ENCODE peak calls at places on chromosome 15, in ten cellular contexts. Q is Peyer's patch, U is esophagus squamous epithelium, C is HFFc6, L is astrocyte, X is K562, I is heart left ventricle, Y is AG04450, B is dorsolateral prefrontal cortex, O is H9. T is an unnamed sample.

GRCh38 chr15:38912067-38912466 is 347.5 kb upstream of the RASGRP1 start:
- DNase-seq in Y (peak), X (no peak), I (no peak), Q (no peak), L (no peak), C (no peak), B (no peak), O (no peak), U (no peak), T (no peak)

GRCh38 chr15:91694131-91694828 is 159.2 kb upstream of the SLCO3A1 start:
- DNase-seq in I (peak), U (no peak), B (no peak), L (peak), C (no peak), O (no peak), Y (no peak), Q (no peak), X (no peak), T (no peak)

GRCh38 chr15:55007561-55007960 is 189.2 kb downstream of the RSL24D1 start:
- DNase-seq in I (peak), U (no peak), X (no peak), Q (no peak), B (peak), L (no peak), O (no peak), C (no peak), Y (no peak), T (no peak)

GRCh38 chr15:88605507-88606436 is 15.4 kb upstream of the AEN start:
- DNase-seq in Q (no peak), C (no peak), L (no peak), Y (no peak), O (peak), X (peak), U (no peak), B (no peak), I (peak), T (peak)

GRCh38 chr15:40894689-40895308 is 549 bp downstream of the VPS18 start:
- DNase-seq in O (peak), X (peak), I (peak), Q (peak), U (no peak), L (peak), Y (peak), B (no peak), C (peak), T (peak)

GRCh38 chr15:85748176-85748575 is 46.5 kb downstream of the KLHL25 start:
- DNase-seq in X (no peak), Y (no peak), I (no peak), L (no peak), O (peak), B (no peak), C (no peak), U (no peak), Q (no peak), T (peak)

GRCh38 chr15:50071551-50072258 is 47.3 kb downstream of the ATP8B4 start:
- DNase-seq in Q (no peak), B (no peak), O (no peak), Y (no peak), X (no peak), L (no peak), I (no peak), U (no peak), C (no peak), T (no peak)

GRCh38 chr15:30924353-30924752 is 20.6 kb downstream of the FAN1 start:
- DNase-seq in B (no peak), U (no peak), X (no peak), O (no peak), Y (peak), C (peak), Q (no peak), L (peak), I (no peak), T (no peak)

GRCh38 chr15:92012368-92012629 is 158.8 kb downstream of the SLCO3A1 start:
- DNase-seq in I (no peak), B (no peak), O (no peak), U (no peak), C (no peak), X (no peak), Y (no peak), Q (no peak), L (peak), T (no peak)

GRCh38 chr15:40331637-40332036 is 8.1 kb downstream of the INAFM2 start:
- DNase-seq in C (no peak), Q (no peak), U (no peak), L (no peak), B (no peak), Y (no peak), X (peak), O (no peak), I (no peak), T (no peak)

GRCh38 chr15:45137703-45138102 is 7.9 kb downstream of the DUOX1 start:
- DNase-seq in Y (no peak), U (no peak), I (no peak), O (no peak), Q (no peak), B (no peak), C (no peak), L (no peak), X (no peak), T (no peak)

GRCh38 chr15:50353251-50353998 is 1.6 kb downstream of the GABPB1 start:
- DNase-seq in L (peak), Y (peak), Q (no peak), I (no peak), C (peak), U (no peak), X (no peak), O (no peak), B (no peak), T (no peak)

GRCh38 chr15:73273181-73274002 is 95.4 kb downstream of the HCN4 start:
- DNase-seq in B (peak), X (peak), L (peak), C (peak), I (no peak), O (peak), Y (peak), U (no peak), Q (no peak), T (peak)

GRCh38 chr15:38217788-38218609 is 34.6 kb upstream of the SPRED1 start:
- DNase-seq in U (no peak), I (no peak), L (peak), O (no peak), B (no peak), Q (no peak), X (no peak), Y (no peak), C (no peak), T (no peak)

GRCh38 chr15:35430301-35430700 is 115.7 kb downstream of the DPH6 start:
- DNase-seq in U (no peak), I (no peak), Q (no peak), O (no peak), B (no peak), C (no peak), Y (no peak), L (no peak), X (no peak), T (no peak)

GRCh38 chr15:39058371-39059131 is 493.9 kb upstream of the RASGRP1 start:
- DNase-seq in C (no peak), U (no peak), I (no peak), L (no peak), X (no peak), B (no peak), Q (no peak), Y (no peak), O (no peak), T (no peak)

GRCh38 chr15:73881539-73882320 is 8.4 kb downstream of the TBC1D21 start:
- DNase-seq in Y (no peak), U (no peak), C (no peak), O (peak), B (no peak), L (no peak), X (no peak), Q (no peak), I (no peak), T (no peak)

GRCh38 chr15:67253517-67254237 is 784 bp downstream of the AAGAB start:
- DNase-seq in Q (no peak), U (no peak), L (peak), C (no peak), B (no peak), Y (no peak), O (no peak), X (peak), I (no peak), T (peak)

GRCh38 chr15:40843885-40844542 is at the start of gene SPINT1:
- DNase-seq in I (no peak), X (peak), Q (peak), Y (no peak), U (no peak), B (no peak), C (no peak), O (peak), L (no peak), T (peak)

GRCh38 chr15:29053006-29053405 is 167.2 kb downstream of the APBA2 start:
- DNase-seq in B (no peak), C (no peak), L (no peak), I (no peak), O (no peak), U (no peak), X (no peak), Y (no peak), Q (no peak), T (no peak)

GRCh38 chr15:90641581-90642463 is 75.3 kb upstream of the BLM start:
- DNase-seq in X (no peak), I (no peak), O (no peak), U (no peak), Q (no peak), Y (no peak), C (no peak), B (no peak), L (no peak), T (no peak)

GRCh38 chr15:81363713-81364112 is 10.3 kb downstream of the TMC3 start:
- DNase-seq in B (no peak), I (peak), X (no peak), U (no peak), O (no peak), Q (no peak), Y (no peak), L (no peak), C (no peak), T (no peak)

GRCh38 chr15:58228708-58229107 is 90.5 kb downstream of the AQP9 start:
- DNase-seq in L (peak), Q (no peak), I (peak), Y (peak), X (no peak), O (no peak), C (peak), B (no peak), U (no peak), T (no peak)

GRCh38 chr15:31259562-31260252 is 66.9 kb upstream of the KLF13 start:
- DNase-seq in I (no peak), Y (no peak), B (no peak), O (no peak), C (no peak), X (no peak), Q (no peak), L (no peak), U (no peak), T (no peak)

GRCh38 chr15:43912991-43913927 is 86.5 kb downstream of the WDR76 start:
- DNase-seq in C (peak), Y (peak), I (peak), Q (no peak), X (peak), U (no peak), L (peak), O (no peak), B (peak), T (no peak)

GRCh38 chr15:60914360-60914759 is 314.7 kb downstream of the RORA start:
- DNase-seq in Y (no peak), Q (no peak), L (no peak), U (no peak), C (no peak), X (no peak), O (no peak), B (no peak), I (no peak), T (no peak)

GRCh38 chr15:55902975-55903374 is 90.4 kb downstream of the NEDD4 start:
- DNase-seq in O (no peak), B (no peak), Q (no peak), X (no peak), C (no peak), U (no peak), Y (no peak), L (peak), I (no peak), T (no peak)

GRCh38 chr15:88541709-88542341 is 4.7 kb downstream of the DET1 start:
- DNase-seq in B (no peak), C (no peak), X (peak), I (no peak), U (no peak), Y (no peak), Q (no peak), L (no peak), O (no peak), T (no peak)

GRCh38 chr15:99438691-99439523 is 126.9 kb upstream of the MEF2A start:
- DNase-seq in O (peak), X (no peak), L (no peak), C (no peak), U (no peak), Y (no peak), B (peak), Q (no peak), I (no peak), T (no peak)

GRCh38 chr15:69045810-69046209 is 31.3 kb downstream of the NOX5 start:
- DNase-seq in Y (no peak), O (no peak), I (no peak), U (no peak), L (peak), C (no peak), X (peak), Q (no peak), B (no peak), T (no peak)
- TF ChIP-seq CTCF in Y (peak), O (peak), I (no peak), U (no peak), L (peak), C (peak), X (peak), Q (no peak), B (no peak), T (no peak)

GRCh38 chr15:78540135-78540954 is at the start of gene PSMA4:
- DNase-seq in X (peak), L (peak), O (peak), U (peak), I (peak), Y (peak), B (peak), C (peak), Q (peak), T (peak)
- TF ChIP-seq CTCF in X (no peak), L (no peak), O (peak), U (no peak), I (peak), Y (peak), B (peak), C (peak), Q (peak), T (no peak)

GRCh38 chr15:70636540-70637165 is 126.7 kb downstream of the UACA start:
- DNase-seq in U (no peak), C (no peak), Y (no peak), L (no peak), X (no peak), O (peak), B (peak), I (no peak), Q (no peak), T (no peak)
- TF ChIP-seq CTCF in U (peak), C (peak), Y (peak), L (peak), X (no peak), O (peak), B (peak), I (no peak), Q (no peak), T (peak)

GRCh38 chr15:100934735-100935134 is 15.6 kb downstream of the LRRK1 start:
- DNase-seq in I (no peak), Q (no peak), X (no peak), Y (no peak), U (no peak), L (no peak), B (no peak), O (no peak), C (peak), T (no peak)
- TF ChIP-seq CTCF in I (no peak), Q (peak), X (peak), Y (peak), U (no peak), L (no peak), B (no peak), O (peak), C (peak), T (no peak)

DNA sequence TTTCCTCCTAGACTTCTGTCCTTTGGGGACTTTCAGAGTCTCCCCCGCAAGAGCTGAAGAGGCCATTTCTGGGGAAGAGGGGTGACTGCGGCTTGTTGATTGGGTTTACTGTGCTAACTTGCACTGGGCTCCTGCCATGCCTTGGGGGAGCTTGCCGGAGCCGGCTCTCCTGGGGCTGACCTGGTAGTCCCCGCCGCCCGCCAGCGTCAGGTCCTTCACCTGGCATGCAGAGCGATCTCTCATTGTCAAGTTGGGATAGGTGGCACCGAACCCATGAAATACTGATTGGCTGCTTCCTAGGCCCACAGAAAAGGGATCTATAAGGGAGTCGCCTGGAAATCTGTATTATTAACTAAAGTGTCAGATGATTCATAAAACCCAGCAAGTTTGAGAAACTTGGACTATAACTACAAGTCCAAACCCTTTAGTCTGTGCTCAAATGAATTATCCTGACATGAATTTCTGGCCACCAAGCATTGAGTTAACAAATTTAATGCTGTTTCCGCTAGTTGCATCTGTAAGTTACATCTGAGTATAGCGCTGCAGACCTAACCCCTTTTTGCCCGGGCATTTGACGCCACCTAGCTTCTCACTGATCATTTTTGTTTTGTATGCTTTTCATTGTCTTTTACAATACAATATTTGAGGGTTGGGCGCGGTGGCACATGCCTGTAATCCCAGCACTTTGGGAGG is 605 bp upstream of the IMP3 start:
- DNase-seq in L (peak), Q (no peak), Y (no peak), O (no peak), X (peak), U (no peak), B (no peak), I (peak), C (no peak), T (no peak)
- TF ChIP-seq CTCF in L (no peak), Q (peak), Y (peak), O (peak), X (peak), U (peak), B (no peak), I (no peak), C (peak), T (peak)

T was measured in GM10248.